ENCODE peak calls at places on chromosomes 11 and 22, in six cellular contexts. R is HepG2, B is HCT116, W is SK-N-SH, D is K562, T is GM12878. A is an unnamed sample.

GRCh38 chr22:26494506-26494905 is 10.8 kb downstream of the SRRD start:
- DNase-seq in R (no peak), B (no peak), T (no peak), W (no peak), D (no peak), A (no peak)

GRCh38 chr11:65182258-65183170 is 786 bp downstream of the CAPN1 start:
- DNase-seq in T (no peak), D (peak), W (no peak), R (peak), B (peak), A (peak)

GRCh38 chr11:23903044-23903704 is 593.7 kb upstream of the LUZP2 start:
- DNase-seq in W (no peak), R (peak), D (no peak), B (no peak), T (no peak), A (no peak)

GRCh38 chr11:76790251-76790650 is 7.1 kb downstream of the TSKU start:
- DNase-seq in R (no peak), D (no peak), T (no peak), W (peak), B (no peak), A (no peak)

GRCh38 chr22:37303821-37304274 is 21.5 kb downstream of the CYTH4 start:
- DNase-seq in D (peak), T (no peak), B (peak), W (no peak), R (peak), A (no peak)

GRCh38 chr11:61505640-61506155 is 2.9 kb upstream of the LRRC10B start:
- DNase-seq in D (no peak), B (no peak), W (no peak), R (no peak), T (no peak), A (no peak)

GRCh38 chr22:49815641-49816071 is 12.0 kb downstream of the BRD1 start:
- DNase-seq in B (no peak), D (no peak), T (peak), W (no peak), R (no peak), A (no peak)

GRCh38 chr11:123473941-123474668 is 44.0 kb downstream of the GRAMD1B start:
- DNase-seq in D (no peak), R (no peak), W (no peak), B (no peak), T (no peak), A (no peak)

GRCh38 chr22:45211435-45211834 is 29.3 kb downstream of the KIAA0930 start:
- DNase-seq in W (no peak), D (no peak), R (no peak), T (no peak), B (no peak), A (no peak)

GRCh38 chr11:7088921-7089320 is at the start of gene RBMXL2:
- DNase-seq in B (no peak), T (no peak), R (no peak), W (peak), D (no peak), A (no peak)

GRCh38 chr11:87358461-87358860 is 320.7 kb downstream of the TMEM135 start:
- DNase-seq in W (no peak), T (no peak), R (no peak), B (no peak), D (no peak), A (no peak)

GRCh38 chr11:1163321-1163910 is 5.7 kb downstream of the MUC5AC start:
- DNase-seq in B (no peak), D (no peak), T (no peak), W (peak), R (no peak), A (no peak)

GRCh38 chr11:62000539-62001446 is 33.4 kb upstream of the FTH1 start:
- DNase-seq in W (no peak), D (no peak), T (no peak), B (no peak), R (peak), A (no peak)

GRCh38 chr11:106421673-106422292 is 344.3 kb downstream of the AASDHPPT start:
- DNase-seq in B (no peak), D (no peak), W (no peak), T (no peak), R (no peak), A (peak)

GRCh38 chr22:30890689-30891442 is 77.7 kb downstream of the MORC2 start:
- DNase-seq in B (peak), T (no peak), W (peak), R (no peak), D (peak), A (peak)

GRCh38 chr11:115311949-115312348 is 192.3 kb downstream of the CADM1 start:
- DNase-seq in D (no peak), T (no peak), B (no peak), W (no peak), R (no peak), A (no peak)

GRCh38 chr11:104033561-104033960 is 2.9 kb upstream of the DDI1 start:
- DNase-seq in B (no peak), D (no peak), T (no peak), W (no peak), R (no peak), A (no peak)

GRCh38 chr22:19062909-19063308 is 59.3 kb downstream of the DGCR2 start:
- DNase-seq in D (no peak), B (no peak), T (no peak), W (no peak), R (no peak), A (no peak)

GRCh38 chr11:90947930-90948329 is 725.1 kb upstream of the CHORDC1 start:
- DNase-seq in R (no peak), W (no peak), T (no peak), B (no peak), D (no peak), A (no peak)

GRCh38 chr11:39745401-39745800 is 1714.1 kb downstream of the LRRC4C start:
- DNase-seq in T (no peak), D (no peak), W (no peak), R (peak), B (no peak), A (no peak)

GRCh38 chr22:30813936-30814335 is 119.3 kb downstream of the OSBP2 start:
- DNase-seq in D (no peak), R (no peak), B (no peak), W (no peak), T (no peak), A (no peak)

GRCh38 chr11:79050784-79051183 is 390.0 kb downstream of the TENM4 start:
- DNase-seq in D (no peak), R (no peak), W (no peak), T (no peak), B (no peak), A (no peak)

GRCh38 chr11:121741954-121742361 is 289.2 kb upstream of the SORL1-AS1 start:
- DNase-seq in D (no peak), W (peak), T (no peak), R (no peak), B (no peak), A (no peak)

GRCh38 chr11:1111545-1112212 is 37.0 kb downstream of the MUC2 start:
- DNase-seq in W (no peak), B (no peak), T (no peak), R (no peak), D (no peak), A (no peak)

GRCh38 chr11:47376183-47376542 is 2.2 kb downstream of the SPI1 start:
- DNase-seq in B (no peak), R (no peak), T (no peak), D (no peak), W (no peak), A (no peak)

GRCh38 chr11:102138677-102139076 is 28.4 kb downstream of the YAP1 start:
- DNase-seq in T (no peak), W (no peak), R (no peak), B (no peak), D (no peak), A (no peak)

GRCh38 chr22:33440756-33441155 is 382.6 kb upstream of the SYN3 start:
- DNase-seq in T (no peak), R (no peak), W (no peak), B (no peak), D (no peak), A (no peak)

GRCh38 chr22:40668611-40669390 is 10.5 kb upstream of the MCHR1 start:
- DNase-seq in D (peak), R (peak), B (peak), T (no peak), W (no peak), A (no peak)

GRCh38 chr22:42202669-42203068 is 67.8 kb downstream of the TCF20 start:
- DNase-seq in D (no peak), B (no peak), W (no peak), R (no peak), T (no peak), A (no peak)

GRCh38 chr11:72139500-72139899 is 4.0 kb downstream of the FOLR3 start:
- DNase-seq in W (no peak), B (no peak), T (no peak), D (no peak), R (no peak), A (no peak)

GRCh38 chr22:45505991-45506743 is 3.5 kb downstream of the FBLN1 start:
- DNase-seq in T (no peak), D (no peak), R (no peak), B (no peak), W (no peak), A (no peak)

GRCh38 chr22:19973551-19974183 is 32.0 kb upstream of the TXNRD2 start:
- DNase-seq in D (no peak), B (no peak), R (no peak), T (no peak), W (no peak), A (no peak)

GRCh38 chr11:15575409-15575808 is 460.7 kb downstream of the INSC start:
- DNase-seq in R (no peak), T (no peak), B (no peak), D (no peak), W (no peak), A (no peak)
- TF ChIP-seq JUND in R (no peak), T (no peak), B (no peak), D (no peak), W (no peak), A (no peak)

GRCh38 chr11:67031791-67032561 is 9.0 kb downstream of the SYT12 start:
- DNase-seq in D (no peak), B (no peak), T (no peak), W (no peak), R (no peak), A (no peak)

GRCh38 chr11:67030976-67031375 is 8.0 kb downstream of the SYT12 start:
- DNase-seq in B (no peak), W (no peak), D (no peak), T (no peak), R (no peak), A (no peak)

GRCh38 chr11:67033661-67034166 is 10.8 kb downstream of the SYT12 start:
- DNase-seq in W (no peak), R (no peak), T (no peak), B (no peak), D (no peak), A (no peak)

GRCh38 chr11:67034350-67034749 is 11.4 kb downstream of the SYT12 start:
- DNase-seq in D (no peak), B (no peak), T (no peak), W (no peak), R (no peak), A (no peak)

GRCh38 chr11:67032830-67033555 is 10.1 kb downstream of the SYT12 start:
- DNase-seq in W (no peak), B (no peak), T (no peak), R (no peak), D (no peak), A (no peak)
- TF ChIP-seq JUND in W (peak), B (no peak), T (no peak), R (no peak), D (no peak), A (no peak)

GRCh38 chr11:13118194-13118593 is 109.1 kb downstream of the RASSF10 start:
- DNase-seq in W (no peak), R (peak), T (no peak), B (peak), D (no peak), A (no peak)
- TF ChIP-seq JUND in W (peak), R (no peak), T (no peak), B (peak), D (no peak), A (no peak)

GRCh38 chr11:69514771-69515170 is 33.3 kb downstream of the LINC01488 start:
- DNase-seq in W (no peak), T (no peak), B (no peak), D (no peak), R (no peak), A (no peak)
- TF ChIP-seq JUND in W (no peak), T (no peak), B (no peak), D (no peak), R (no peak), A (no peak)

GRCh38 chr22:29782061-29782845 is 15.1 kb downstream of the UQCR10 start:
- DNase-seq in B (no peak), W (no peak), D (no peak), R (peak), T (no peak), A (peak)
- TF ChIP-seq JUND in B (no peak), W (no peak), D (no peak), R (no peak), T (no peak), A (no peak)

GRCh38 chr11:9568161-9568853 is 5.2 kb upstream of the WEE1 start:
- DNase-seq in B (no peak), D (no peak), W (no peak), R (no peak), T (no peak), A (peak)

GRCh38 chr11:9571071-9571765 is 2.3 kb upstream of the WEE1 start:
- DNase-seq in D (no peak), B (no peak), T (no peak), R (no peak), W (no peak), A (peak)

GRCh38 chr11:9570313-9570712 is 3.2 kb upstream of the WEE1 start:
- DNase-seq in B (no peak), W (no peak), R (no peak), T (no peak), D (no peak), A (no peak)

GRCh38 chr11:9568854-9569587 is 4.4 kb upstream of the WEE1 start:
- DNase-seq in W (peak), R (peak), B (peak), T (no peak), D (no peak), A (no peak)

GRCh38 chr11:9569588-9570164 is 3.8 kb upstream of the WEE1 start:
- DNase-seq in T (no peak), B (no peak), D (no peak), R (no peak), W (no peak), A (no peak)
- TF ChIP-seq JUND in T (no peak), B (no peak), D (no peak), R (no peak), W (no peak), A (no peak)

DNA sequence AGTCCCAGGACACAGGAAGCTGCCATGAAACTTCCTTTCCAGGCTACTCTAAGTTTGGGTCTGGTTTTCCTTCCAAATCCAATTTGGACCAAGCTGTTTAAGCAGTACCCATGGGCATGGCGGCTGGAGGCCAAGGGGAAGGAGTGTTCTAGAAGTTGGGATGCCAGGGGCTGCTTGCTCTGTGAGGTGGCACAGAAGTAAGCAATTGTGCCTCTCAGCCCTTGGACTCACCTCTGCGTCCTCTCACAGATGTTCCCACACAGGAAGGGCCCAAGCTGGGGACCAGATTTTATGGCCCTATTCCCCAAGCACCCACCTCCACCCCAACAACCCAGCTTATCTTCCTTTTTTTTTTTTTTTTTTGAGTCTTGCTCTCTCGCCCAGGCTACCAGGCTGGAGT is 3.5 kb upstream of the DGAT2 start:
- DNase-seq in R (no peak), D (no peak), T (no peak), W (no peak), B (no peak), A (no peak)
- TF ChIP-seq JUND in R (no peak), D (no peak), T (no peak), W (no peak), B (no peak), A (no peak)

GRCh38 chr11:14538271-14538925 is 18.2 kb upstream of the PSMA1 start:
- DNase-seq in B (no peak), T (no peak), W (no peak), D (no peak), R (no peak), A (no peak)
- TF ChIP-seq JUND in B (no peak), T (no peak), W (no peak), D (no peak), R (no peak), A (no peak)

DNA sequence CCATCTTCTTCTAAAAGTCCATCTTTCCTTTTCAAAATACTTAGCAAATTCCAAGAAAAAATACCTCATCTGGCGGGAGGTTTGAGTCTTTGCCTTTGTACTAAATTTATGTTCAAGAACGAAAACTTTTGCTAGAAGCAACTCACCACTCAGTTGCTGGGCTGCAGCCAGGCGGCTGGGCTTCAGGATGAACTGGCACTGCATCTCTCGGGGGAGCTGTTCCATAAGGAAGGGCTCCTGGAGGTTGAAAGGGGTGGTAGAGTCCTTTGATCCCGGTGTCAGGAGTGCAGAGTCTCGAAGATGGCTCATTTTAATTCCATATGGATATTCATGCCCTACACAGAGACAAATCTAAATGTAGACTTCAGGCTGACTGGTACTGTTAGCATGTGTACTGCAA is 105.8 kb downstream of the ARHGAP20 start:
- DNase-seq in R (no peak), T (no peak), W (no peak), B (no peak), D (no peak), A (no peak)
- TF ChIP-seq JUND in R (no peak), T (no peak), W (no peak), B (no peak), D (no peak), A (no peak)

A was measured in T47D.